ENCODE peak calls at places on chromosome 9, in nine cellular contexts. M is AG04450; V is NCI-H2107; H is activated CD4-positive, alpha-beta T cell treated with anti-CD3 and anti-CD28 coated beads for 1 hour; R is BJ; G is Kasumi-1; F is dermis blood vessel endothelial cell; U is stimulated activated CD4-positive, alpha-beta T cell treated with anti-CD3 and anti-CD28 coated beads, Interleukin-1b, Interleukin-23, amount 100 ng/mL, for 4 hours; D is activated gamma-delta T cell treated with Interleukin-2 at 50 U/mL for 16 hours. S is an unnamed sample.

GRCh38 chr9:106717686-106718085 is 145.3 kb upstream of the ZNF462 start:
- DNase-seq in D (no peak), U (no peak), H (no peak), R (peak), F (peak), V (no peak), G (no peak), M (peak), S (peak)

GRCh38 chr9:111895996-111896941 is at the start of gene UGCG:
- DNase-seq in H (peak), R (peak), M (peak), U (peak), D (peak), G (peak), V (peak), F (peak), S (peak)

GRCh38 chr9:117783828-117784227 is 79.6 kb downstream of the TLR4 start:
- DNase-seq in G (peak), U (peak), M (no peak), V (no peak), R (no peak), H (no peak), D (no peak), F (no peak), S (no peak)

GRCh38 chr9:117737721-117738226 is 33.6 kb downstream of the TLR4 start:
- DNase-seq in F (no peak), H (no peak), D (no peak), G (no peak), M (no peak), U (no peak), R (no peak), V (no peak), S (no peak)

GRCh38 chr9:108443278-108443633 is 412.5 kb downstream of the ACTL7B start:
- DNase-seq in F (no peak), D (no peak), H (no peak), V (no peak), G (no peak), M (peak), U (no peak), R (peak), S (no peak)

GRCh38 chr9:133238851-133239532 is 29.9 kb upstream of the OBP2B start:
- DNase-seq in U (peak), D (peak), H (peak), F (peak), M (no peak), R (no peak), V (no peak), G (peak), S (no peak)

GRCh38 chr9:99377790-99378775 is 156.0 kb downstream of the SEC61B start:
- DNase-seq in R (peak), F (no peak), H (no peak), D (no peak), U (no peak), V (no peak), G (no peak), M (no peak), S (no peak)

GRCh38 chr9:72623156-72623555 is 101.7 kb downstream of the TMC1 start:
- DNase-seq in M (no peak), U (no peak), D (no peak), G (no peak), R (no peak), H (no peak), V (no peak), F (no peak), S (no peak)

GRCh38 chr9:20649381-20649780 is 27.1 kb upstream of the MLLT3 start:
- DNase-seq in M (no peak), G (no peak), U (no peak), H (no peak), D (no peak), R (no peak), V (no peak), F (peak), S (peak)

GRCh38 chr9:24698864-24699518 is 153.3 kb upstream of the IZUMO3 start:
- DNase-seq in V (no peak), M (no peak), G (no peak), U (no peak), F (no peak), D (no peak), R (no peak), H (no peak), S (no peak)

GRCh38 chr9:22986556-22986955 is 539.9 kb downstream of the DMRTA1 start:
- DNase-seq in D (no peak), U (no peak), F (no peak), R (no peak), H (no peak), V (no peak), G (no peak), M (no peak), S (no peak)

GRCh38 chr9:27535701-27536118 is 6.1 kb upstream of the MOB3B start:
- DNase-seq in R (no peak), G (no peak), U (no peak), M (no peak), F (no peak), H (no peak), V (no peak), D (no peak), S (no peak)

GRCh38 chr9:114159562-114160145 is 4.3 kb downstream of the COL27A1 start:
- DNase-seq in D (no peak), M (no peak), H (no peak), U (no peak), R (no peak), G (no peak), F (no peak), V (no peak), S (no peak)

GRCh38 chr9:134909511-134910105 is 8.1 kb downstream of the FCN1 start:
- DNase-seq in G (no peak), R (no peak), H (no peak), F (no peak), M (no peak), D (no peak), V (no peak), U (no peak), S (no peak)

GRCh38 chr9:126613656-126614055 is at the start of gene LMX1B:
- DNase-seq in V (no peak), R (no peak), F (peak), H (no peak), G (no peak), U (no peak), D (no peak), M (no peak), S (peak)

GRCh38 chr9:94812343-94812742 is 85.8 kb downstream of the AOPEP start:
- DNase-seq in G (no peak), U (no peak), M (no peak), H (no peak), V (no peak), D (no peak), R (no peak), F (peak), S (peak)

GRCh38 chr9:136746621-136747020 is 1.7 kb downstream of the LCN6 start:
- DNase-seq in V (no peak), M (no peak), H (no peak), D (no peak), R (no peak), U (no peak), G (no peak), F (no peak), S (no peak)

GRCh38 chr9:35690447-35691324 is 961 bp upstream of the TPM2 start:
- DNase-seq in U (no peak), H (no peak), R (peak), F (peak), M (no peak), V (no peak), G (peak), D (peak), S (peak)

GRCh38 chr9:23573800-23574199 is 252.2 kb downstream of the ELAVL2 start:
- DNase-seq in R (no peak), H (no peak), M (no peak), U (no peak), D (no peak), V (no peak), F (no peak), G (no peak), S (no peak)

GRCh38 chr9:122226142-122226757 is 2.5 kb downstream of the LHX6 start:
- DNase-seq in D (no peak), M (no peak), F (no peak), G (no peak), V (no peak), H (no peak), U (no peak), R (no peak), S (no peak)

GRCh38 chr9:121699271-121700164 is 48.1 kb downstream of the DAB2IP start:
- DNase-seq in U (no peak), H (no peak), M (no peak), R (no peak), G (no peak), D (peak), V (no peak), F (peak), S (no peak)

GRCh38 chr9:124831642-124832364 is 21.5 kb upstream of the WDR38 start:
- DNase-seq in M (no peak), U (no peak), R (no peak), G (no peak), H (no peak), F (no peak), D (no peak), V (no peak), S (no peak)

GRCh38 chr9:129058965-129059795 is 21.7 kb upstream of the DOLPP1 start:
- DNase-seq in G (no peak), R (no peak), F (peak), D (no peak), V (no peak), U (no peak), M (no peak), H (no peak), S (no peak)

GRCh38 chr9:71824242-71824641 is 55.9 kb upstream of the CEMIP2 start:
- DNase-seq in H (no peak), U (no peak), V (no peak), R (no peak), G (no peak), M (no peak), D (no peak), F (no peak), S (no peak)

GRCh38 chr9:35669331-35670145 is 4.2 kb upstream of the CA9 start:
- DNase-seq in M (no peak), H (no peak), G (no peak), D (no peak), V (no peak), F (no peak), U (no peak), R (no peak), S (no peak)

GRCh38 chr9:74645007-74645639 is 148.0 kb downstream of the RORB start:
- DNase-seq in R (no peak), F (peak), G (peak), H (no peak), D (no peak), V (no peak), U (no peak), M (no peak), S (peak)

GRCh38 chr9:81465468-81466002 is 223.8 kb downstream of the TLE1 start:
- DNase-seq in M (no peak), D (no peak), V (no peak), H (no peak), U (no peak), F (peak), R (no peak), G (peak), S (peak)

GRCh38 chr9:76230961-76231360 is 163.3 kb downstream of the RFK start:
- DNase-seq in H (no peak), G (no peak), U (no peak), R (no peak), V (no peak), M (no peak), D (no peak), F (no peak), S (no peak)

GRCh38 chr9:136644593-136645342 is 17.9 kb upstream of the EGFL7 start:
- DNase-seq in R (no peak), F (peak), D (peak), U (peak), G (peak), M (no peak), V (no peak), H (peak), S (peak)

GRCh38 chr9:130117816-130118632 is 54.2 kb upstream of the NCS1 start:
- DNase-seq in U (no peak), V (no peak), F (peak), D (no peak), H (no peak), R (no peak), M (no peak), G (no peak), S (no peak)

GRCh38 chr9:88950341-88951141 is 40.7 kb upstream of the S1PR3 start:
- DNase-seq in F (peak), G (no peak), R (peak), H (no peak), M (no peak), V (no peak), U (no peak), D (no peak), S (no peak)